ENCODE peak calls at places on chromosomes 16 and 17, in six cellular contexts. S is left ventricle myocardium inferior, A is cardiac muscle cell, L is IMR-90, Y is sigmoid colon, M is colonic mucosa. Q is an unnamed sample. For H3K4me1, the result is how much of the 10 kb centered on the place peaks cover.

GRCh38 chr16:4682616-4683254 is 10.6 kb upstream of the NUDT16L1 start:
- DNase-seq in S (no peak), A (peak), L (peak), Y (peak), M (no peak), Q (no peak)

GRCh38 chr16:69859105-69859969 is 91.8 kb upstream of the CLEC18A start:
- DNase-seq in S (peak), A (no peak), L (no peak), Y (no peak), M (peak), Q (peak)

GRCh38 chr17:15655162-15655561 is 28.9 kb downstream of the TRIM16 start:
- DNase-seq in S (no peak), A (peak), L (no peak), Y (no peak), M (no peak), Q (no peak)

GRCh38 chr16:87263418-87264052 is 53.7 kb downstream of the C16orf95 start:
- DNase-seq in S (no peak), A (no peak), L (no peak), Y (no peak), M (peak), Q (no peak)

GRCh38 chr17:58120195-58120822 is 27.9 kb upstream of the OR4D1 start:
- DNase-seq in S (no peak), A (peak), L (peak), Y (no peak), M (peak), Q (peak)

GRCh38 chr17:76239538-76240274 is 587 bp downstream of the RNF157 start:
- DNase-seq in S (no peak), A (no peak), L (no peak), Y (peak), M (no peak), Q (no peak)

GRCh38 chr16:70805787-70806186 is 4.8 kb upstream of the VAC14 start:
- DNase-seq in S (no peak), A (peak), L (peak), Y (no peak), M (no peak), Q (no peak)

GRCh38 chr16:49456763-49457162 is 83.2 kb downstream of the C16orf78 start:
- DNase-seq in S (no peak), A (no peak), L (no peak), Y (peak), M (no peak), Q (no peak)

GRCh38 chr17:73952498-73953205 is 250.8 kb upstream of the RPL38 start:
- DNase-seq in S (peak), A (peak), L (no peak), Y (no peak), M (peak), Q (peak)

GRCh38 chr16:735982-736453 is 4.8 kb downstream of the CIAO3 start:
- DNase-seq in S (no peak), A (no peak), L (no peak), Y (no peak), M (no peak), Q (no peak)

GRCh38 chr16:24935336-24935735 is 79.8 kb downstream of the ARHGAP17 start:
- DNase-seq in S (no peak), A (no peak), L (no peak), Y (no peak), M (no peak), Q (no peak)

GRCh38 chr17:8046929-8047768 is 8.3 kb downstream of the ALOX15B start:
- DNase-seq in S (no peak), A (no peak), L (no peak), Y (peak), M (no peak), Q (no peak)

GRCh38 chr17:6596511-6596910 is 40.2 kb upstream of the PITPNM3 start:
- DNase-seq in S (no peak), A (no peak), L (no peak), Y (no peak), M (no peak), Q (no peak)

GRCh38 chr17:54898576-54898975 is 2.1 kb upstream of the TOM1L1 start:
- DNase-seq in S (no peak), A (no peak), L (no peak), Y (no peak), M (no peak), Q (no peak)

GRCh38 chr17:66337268-66337667 is 34.9 kb downstream of the PRKCA start:
- DNase-seq in S (no peak), A (no peak), L (no peak), Y (no peak), M (no peak), Q (no peak)

GRCh38 chr17:78101112-78101511 is 27.4 kb downstream of the TMC6 start:
- DNase-seq in S (no peak), A (no peak), L (no peak), Y (peak), M (no peak), Q (no peak)

GRCh38 chr16:75087040-75087979 is 29.3 kb downstream of the LDHD start:
- DNase-seq in S (peak), A (peak), L (peak), Y (peak), M (peak), Q (no peak)

GRCh38 chr17:9924735-9925191 is 19.7 kb upstream of the RCVRN start:
- DNase-seq in S (peak), A (peak), L (peak), Y (no peak), M (no peak), Q (no peak)

GRCh38 chr16:22299036-22299435 is 1.8 kb downstream of the POLR3E start:
- DNase-seq in S (no peak), A (no peak), L (no peak), Y (no peak), M (no peak), Q (no peak)

GRCh38 chr17:67051837-67052236 is 7.5 kb downstream of the CACNG1 start:
- DNase-seq in S (no peak), A (no peak), L (no peak), Y (no peak), M (no peak), Q (no peak)

GRCh38 chr16:14284371-14284770 is 213.3 kb downstream of the MRTFB start:
- DNase-seq in S (no peak), A (no peak), L (no peak), Y (no peak), M (no peak), Q (no peak)

GRCh38 chr16:80718480-80719220 is 85.7 kb downstream of the CDYL2 start:
- DNase-seq in S (no peak), A (peak), L (peak), Y (no peak), M (no peak), Q (peak)

GRCh38 chr16:5768445-5768844 is 670.9 kb upstream of the EEF2KMT start:
- DNase-seq in S (no peak), A (no peak), L (no peak), Y (no peak), M (no peak), Q (no peak)

GRCh38 chr16:87963400-87963799 is 12.2 kb downstream of the BANP start:
- DNase-seq in S (no peak), A (peak), L (peak), Y (no peak), M (no peak), Q (no peak)

GRCh38 chr17:60075981-60076380 is 2.7 kb downstream of the HEATR6 start:
- DNase-seq in S (no peak), A (no peak), L (no peak), Y (no peak), M (no peak), Q (no peak)

GRCh38 chr17:68775338-68775737 is 174.2 kb upstream of the FAM20A start:
- DNase-seq in S (no peak), A (peak), L (no peak), Y (no peak), M (no peak), Q (no peak)

GRCh38 chr17:30554839-30555751 is 77.9 kb downstream of the GOSR1 start:
- DNase-seq in S (no peak), A (peak), L (peak), Y (no peak), M (no peak), Q (no peak)

GRCh38 chr16:2180461-2180860 is 15.9 kb downstream of the CASKIN1 start:
- DNase-seq in S (no peak), A (no peak), L (no peak), Y (no peak), M (no peak), Q (no peak)

GRCh38 chr16:1933097-1933661 is 9.8 kb downstream of the MSRB1 start:
- DNase-seq in S (no peak), A (no peak), L (no peak), Y (no peak), M (no peak), Q (peak)

GRCh38 chr16:23334421-23334853 is 32.3 kb downstream of the SCNN1B start:
- DNase-seq in S (no peak), A (no peak), L (no peak), Y (no peak), M (no peak), Q (no peak)

GRCh38 chr16:30030841-30031413 is at the start of gene TLCD3B:
- DNase-seq in S (no peak), A (no peak), L (no peak), Y (no peak), M (no peak), Q (no peak)

GRCh38 chr16:25108054-25108453 is 3.5 kb upstream of the LCMT1 start:
- DNase-seq in S (no peak), A (no peak), L (no peak), Y (no peak), M (no peak), Q (no peak)

GRCh38 chr16:65059421-65059980 is 62.4 kb downstream of the CDH11 start:
- DNase-seq in S (no peak), A (no peak), L (no peak), Y (no peak), M (no peak), Q (peak)

GRCh38 chr16:50273888-50274770 is 7.8 kb downstream of the ADCY7 start:
- DNase-seq in S (no peak), A (no peak), L (no peak), Y (no peak), M (peak), Q (no peak)

GRCh38 chr17:28997811-28998210 is 8.0 kb downstream of the SEZ6 start:
- DNase-seq in S (no peak), A (no peak), L (no peak), Y (no peak), M (no peak), Q (no peak)

GRCh38 chr16:87201777-87202176 is 115.4 kb downstream of the C16orf95 start:
- DNase-seq in S (no peak), A (no peak), L (no peak), Y (no peak), M (no peak), Q (no peak)

GRCh38 chr16:19245326-19245925 is 40.1 kb upstream of the CLEC19A start:
- DNase-seq in S (no peak), A (no peak), L (no peak), Y (no peak), M (peak), Q (peak)

GRCh38 chr16:57387598-57388354 is 15.5 kb downstream of the CX3CL1 start:
- DNase-seq in S (no peak), A (no peak), L (no peak), Y (no peak), M (no peak), Q (no peak)
- H3K4me1 ChIP-seq in S (half or more), A (under half), L (under half), Y (under half), M (under half), Q (under half)

DNA sequence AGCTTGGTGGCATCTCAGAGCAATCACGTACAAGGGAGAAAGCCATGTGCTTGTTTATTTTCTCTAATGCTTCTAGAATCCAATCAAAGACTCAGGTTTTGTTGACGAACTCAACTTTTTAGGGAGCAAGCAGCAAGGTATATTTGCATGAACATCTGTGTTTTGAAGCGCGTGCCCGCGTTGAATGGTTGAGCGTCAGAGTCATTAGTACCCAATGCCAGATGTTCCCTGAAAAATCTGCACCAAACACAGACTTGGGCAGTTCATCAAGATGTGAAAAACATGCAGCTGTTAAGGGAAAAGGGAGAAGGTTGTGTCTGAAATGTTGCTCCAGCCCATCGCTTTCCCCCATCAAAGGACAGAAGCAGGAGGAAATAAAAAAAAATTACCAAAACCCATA is 170.4 kb downstream of the SNX29 start:
- DNase-seq in S (no peak), A (no peak), L (no peak), Y (no peak), M (no peak), Q (no peak)
- H3K4me1 ChIP-seq in S (under half), A (under half), L (under half), Y (under half), M (under half), Q (under half)

DNA sequence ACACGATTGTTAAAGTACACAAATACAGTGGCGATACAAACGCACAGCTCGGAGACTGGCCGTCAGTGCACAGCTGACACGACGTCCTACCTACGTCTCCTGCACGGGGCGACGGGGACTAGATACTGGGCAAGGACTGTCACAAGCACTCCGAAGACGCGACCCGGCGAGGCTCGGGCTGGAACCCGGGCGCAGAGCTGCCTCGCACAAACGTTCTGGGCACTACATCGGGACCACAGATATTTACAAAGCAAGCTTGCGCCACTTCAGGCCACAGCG is 13.8 kb downstream of the SLC16A3 start:
- DNase-seq in S (no peak), A (no peak), L (no peak), Y (peak), M (peak), Q (no peak)
- H3K4me1 ChIP-seq in S (half or more), A (half or more), L (under half), Y (under half), M (half or more), Q (half or more)

DNA sequence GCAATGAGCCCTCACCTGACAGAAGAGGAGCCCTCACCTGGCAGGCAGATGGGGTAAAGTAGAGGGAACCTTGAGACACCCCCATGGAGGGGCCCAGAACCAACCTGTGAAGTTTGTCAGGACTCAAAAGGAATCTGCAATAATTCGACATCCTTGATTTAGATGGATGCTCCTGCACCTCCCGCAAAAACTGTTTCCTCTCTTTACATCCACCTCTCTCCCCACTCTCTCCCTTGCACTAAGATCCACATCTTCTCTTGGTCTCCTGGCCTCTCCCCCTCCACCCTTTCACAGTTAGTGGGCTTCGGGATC is 34.9 kb upstream of the RBFOX3 start:
- DNase-seq in S (no peak), A (no peak), L (no peak), Y (no peak), M (peak), Q (no peak)
- H3K4me1 ChIP-seq in S (under half), A (under half), L (under half), Y (under half), M (under half), Q (under half)

DNA sequence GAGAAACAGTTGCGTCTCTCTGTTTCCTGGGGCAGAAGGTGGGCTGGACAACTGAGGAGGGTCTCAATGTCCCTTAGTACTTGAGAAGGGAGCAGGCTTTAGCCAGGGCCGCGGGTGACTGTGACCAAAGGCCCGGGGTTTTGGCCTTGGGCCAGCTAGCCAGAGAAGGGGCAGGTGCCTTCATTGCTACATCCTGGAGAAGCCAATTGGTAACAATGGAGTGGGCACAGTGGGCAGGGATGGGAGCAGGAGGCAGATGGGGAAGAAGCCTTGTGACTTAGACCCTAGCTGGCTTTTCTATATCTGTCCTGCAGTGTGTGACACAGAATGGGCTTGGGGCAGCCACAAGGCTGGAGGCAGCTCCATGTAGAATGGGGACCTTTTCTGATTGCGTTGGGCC is 46.0 kb downstream of the CLEC16A start:
- DNase-seq in S (no peak), A (no peak), L (no peak), Y (no peak), M (no peak), Q (no peak)
- H3K4me1 ChIP-seq in S (under half), A (under half), L (under half), Y (under half), M (under half), Q (under half)

DNA sequence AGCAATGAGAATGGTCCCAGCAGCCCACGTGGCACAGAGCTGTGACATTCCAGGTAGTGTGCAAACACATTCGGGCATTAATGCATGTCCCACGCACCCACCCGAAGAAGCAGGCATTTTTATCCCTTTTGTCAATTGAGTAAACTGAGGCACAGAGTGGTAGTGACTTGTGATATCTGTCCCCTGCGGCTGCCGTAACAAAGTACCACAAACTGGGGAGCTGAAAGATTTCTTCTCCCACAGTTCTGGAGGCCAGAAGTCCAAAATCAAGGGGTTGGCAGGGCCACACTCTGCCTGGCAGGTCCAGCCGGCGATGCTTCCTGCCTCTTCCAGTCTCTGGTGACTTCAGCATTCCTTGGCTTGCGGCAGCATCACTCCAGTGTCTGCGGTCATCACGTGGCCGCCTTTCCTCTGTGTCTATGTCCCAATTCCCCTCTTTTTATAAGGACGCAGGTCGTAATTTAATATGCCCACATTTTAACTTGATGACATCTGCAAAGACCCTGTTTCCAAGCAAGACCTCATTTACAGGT is 221.9 kb upstream of the GSE1 start:
- DNase-seq in S (no peak), A (no peak), L (no peak), Y (peak), M (no peak), Q (no peak)
- H3K4me1 ChIP-seq in S (under half), A (under half), L (under half), Y (under half), M (under half), Q (under half)

DNA sequence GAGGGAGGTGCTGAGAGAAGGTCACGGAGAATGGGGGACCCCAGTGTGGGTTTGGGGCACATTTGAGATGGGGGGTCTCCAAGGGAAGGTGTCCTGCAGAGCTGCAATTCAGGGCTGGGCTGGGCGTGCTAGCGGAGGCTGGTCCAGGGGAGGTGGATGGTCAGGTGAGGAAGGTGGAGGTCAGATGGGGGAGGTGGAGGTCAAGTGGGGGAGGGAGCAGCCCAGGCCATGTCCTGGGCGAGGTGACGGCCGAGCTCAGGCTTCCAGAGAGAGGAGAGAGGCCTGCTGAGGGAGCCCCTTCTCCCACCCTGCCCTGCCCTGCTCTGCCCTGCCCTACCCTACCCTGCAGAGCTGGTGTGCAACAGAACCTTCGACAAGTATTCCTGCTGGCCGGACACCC is 6.5 kb downstream of the GCGR start:
- DNase-seq in S (no peak), A (no peak), L (no peak), Y (no peak), M (no peak), Q (no peak)
- H3K4me1 ChIP-seq in S (under half), A (under half), L (under half), Y (under half), M (under half), Q (under half)

GRCh38 chr16:89476811-89477261 is 13.5 kb downstream of the ANKRD11 start:
- DNase-seq in S (no peak), A (no peak), L (no peak), Y (no peak), M (no peak), Q (no peak)
- H3K4me1 ChIP-seq in S (half or more), A (under half), L (under half), Y (under half), M (under half), Q (half or more)

DNA sequence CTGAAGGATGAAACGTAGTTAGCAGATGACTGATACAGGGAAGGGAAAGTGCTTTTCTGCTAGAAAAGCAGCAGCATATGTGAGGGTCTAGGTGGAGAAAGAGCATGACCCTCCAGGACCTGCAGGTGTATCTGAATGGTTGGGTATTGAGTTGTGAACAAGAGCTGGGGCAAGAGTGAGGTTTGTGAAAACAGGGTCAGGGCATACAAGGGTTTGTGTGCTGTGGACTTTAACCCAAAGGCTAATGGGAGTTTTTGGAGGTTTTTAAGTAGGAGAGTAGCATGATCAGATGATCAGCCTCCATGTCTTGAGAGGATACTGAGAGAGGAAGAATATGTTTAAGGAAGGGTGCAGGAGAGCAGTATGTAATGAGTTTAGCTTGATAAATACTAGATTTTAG is 6.1 kb upstream of the CMTM1 start:
- DNase-seq in S (no peak), A (no peak), L (no peak), Y (no peak), M (no peak), Q (no peak)
- H3K4me1 ChIP-seq in S (under half), A (under half), L (under half), Y (under half), M (under half), Q (under half)

GRCh38 chr16:62711797-62712196 is 675.6 kb upstream of the CDH8 start:
- DNase-seq in S (no peak), A (no peak), L (no peak), Y (no peak), M (no peak), Q (no peak)
- H3K4me1 ChIP-seq in S (under half), A (under half), L (under half), Y (under half), M (under half), Q (under half)

Q was measured in body of pancreas.